ENCODE peak calls at places on chromosomes 2 and 18, in five cellular contexts. S is germinal center; Z is putamen; C is stimulated activated CD4-positive, alpha-beta T cell treated with anti-CD3 and anti-CD28 coated beads, Interleukin-1b, Interleukin-23, amount 100 ng/mL, for 48 hours; T is HuH-7. J is an unnamed sample.

GRCh38 chr2:171688129-171688465 is 828 bp downstream of the DYNC1I2 start:
- DNase-seq in S (no peak), Z (no peak), C (no peak), T (peak; percentile 12), J (no peak)

GRCh38 chr2:174442546-174443510 is 44.0 kb downstream of the GPR155 start:
- DNase-seq in S (no peak), Z (no peak), C (no peak), T (no peak), J (no peak)

GRCh38 chr18:8856769-8857393 is 151.5 kb downstream of the MTCL1 start:
- DNase-seq in S (no peak), Z (no peak), C (no peak), T (no peak), J (no peak)

GRCh38 chr2:47076586-47077441 is 78.3 kb downstream of the STPG4 start:
- DNase-seq in S (no peak), Z (no peak), C (no peak), T (peak; percentile 87), J (no peak)

GRCh38 chr2:230872968-230873669 is 8.4 kb downstream of the ITM2C start:
- DNase-seq in S (peak; percentile 70), Z (no peak), C (no peak), T (no peak), J (no peak)

GRCh38 chr2:241545113-241545512 is 13.4 kb upstream of the BOK start:
- DNase-seq in S (no peak), Z (no peak), C (no peak), T (no peak), J (no peak)

GRCh38 chr2:164412831-164413230 is 208.5 kb downstream of the GRB14 start:
- DNase-seq in S (no peak), Z (no peak), C (no peak), T (no peak), J (no peak)

GRCh38 chr2:236505071-236505470 is 64.6 kb upstream of the ACKR3 start:
- DNase-seq in S (no peak), Z (no peak), C (no peak), T (no peak), J (no peak)

GRCh38 chr2:186308347-186308746 is 177.7 kb upstream of the ZC3H15 start:
- DNase-seq in S (no peak), Z (no peak), C (no peak), T (peak; percentile 0), J (no peak)

GRCh38 chr18:41391616-41392610 is 563.1 kb upstream of the PIK3C3 start:
- DNase-seq in S (no peak), Z (peak; percentile 25), C (no peak), T (peak; percentile 23), J (peak; percentile 13)

GRCh38 chr2:234451852-234452625 is 44.8 kb downstream of the ARL4C start:
- DNase-seq in S (no peak), Z (no peak), C (no peak), T (no peak), J (no peak)

GRCh38 chr2:147553743-147554142 is 291.1 kb upstream of the ACVR2A start:
- DNase-seq in S (no peak), Z (no peak), C (no peak), T (no peak), J (no peak)

GRCh38 chr2:235728401-235729181 is 234.7 kb downstream of the AGAP1 start:
- DNase-seq in S (no peak), Z (no peak), C (no peak), T (no peak), J (no peak)

GRCh38 chr2:155372969-155373368 is 674.5 kb downstream of the KCNJ3 start:
- DNase-seq in S (no peak), Z (no peak), C (no peak), T (no peak), J (no peak)

GRCh38 chr2:132438650-132439030 is 22.0 kb downstream of the GPR39 start:
- DNase-seq in S (no peak), Z (no peak), C (peak; percentile 15), T (no peak), J (no peak)

GRCh38 chr2:202135111-202135874 is 62.2 kb downstream of the KIAA2012 start:
- DNase-seq in S (no peak), Z (no peak), C (no peak), T (no peak), J (no peak)

GRCh38 chr2:177413703-177414102 is 21.1 kb downstream of the AGPS start:
- DNase-seq in S (no peak), Z (no peak), C (no peak), T (no peak), J (no peak)

GRCh38 chr2:120204022-120204405 is 19.2 kb downstream of the TMEM185B start:
- DNase-seq in S (no peak), Z (no peak), C (no peak), T (peak; percentile 43), J (no peak)

GRCh38 chr18:37668971-37669747 is 103.6 kb upstream of the CELF4 start:
- DNase-seq in S (no peak), Z (peak; percentile 66), C (no peak), T (no peak), J (no peak)

GRCh38 chr18:46158498-46158897 is 54.3 kb downstream of the HAUS1 start:
- DNase-seq in S (no peak), Z (no peak), C (no peak), T (no peak), J (no peak)

GRCh38 chr2:148687543-148687942 is 43.0 kb downstream of the EPC2 start:
- DNase-seq in S (no peak), Z (no peak), C (no peak), T (no peak), J (no peak)

GRCh38 chr2:65504201-65504600 is 71.8 kb upstream of the SPRED2 start:
- DNase-seq in S (no peak), Z (peak; percentile 38), C (no peak), T (no peak), J (no peak)

GRCh38 chr2:224954980-224955379 is 87.3 kb downstream of the DOCK10 start:
- DNase-seq in S (no peak), Z (no peak), C (no peak), T (no peak), J (no peak)

GRCh38 chr2:5592906-5593305 is 99.3 kb upstream of the SOX11 start:
- DNase-seq in S (no peak), Z (no peak), C (no peak), T (no peak), J (no peak)

GRCh38 chr18:73150199-73150598 is 282.4 kb upstream of the NETO1 start:
- DNase-seq in S (no peak), Z (no peak), C (no peak), T (no peak), J (no peak)

GRCh38 chr2:153935511-153935910 is 63.8 kb downstream of the GALNT13 start:
- DNase-seq in S (no peak), Z (no peak), C (no peak), T (no peak), J (no peak)

GRCh38 chr2:21438949-21439348 is 315.2 kb downstream of the TDRD15 start:
- DNase-seq in S (no peak), Z (no peak), C (no peak), T (no peak), J (no peak)

GRCh38 chr2:136628490-136628889 is 136.9 kb upstream of the THSD7B start:
- DNase-seq in S (no peak), Z (no peak), C (no peak), T (no peak), J (no peak)

GRCh38 chr18:74496508-74497307 is 545 bp downstream of the CNDP2 start:
- DNase-seq in S (peak; percentile 33), Z (no peak), C (peak; percentile 40), T (peak; percentile 57), J (no peak)

GRCh38 chr2:201923991-201924390 is 109.7 kb upstream of the FZD7 start:
- DNase-seq in S (no peak), Z (no peak), C (no peak), T (no peak), J (no peak)

GRCh38 chr18:62741118-62741566 is 25.8 kb downstream of the PHLPP1 start:
- DNase-seq in S (no peak), Z (no peak), C (peak; percentile 40), T (peak; percentile 14), J (no peak)

GRCh38 chr2:201795608-201796477 is 10.5 kb upstream of the CDK15 start:
- DNase-seq in S (peak; percentile 19), Z (no peak), C (no peak), T (peak; percentile 59), J (no peak)

GRCh38 chr2:148552675-148553331 is 91.7 kb upstream of the EPC2 start:
- DNase-seq in S (peak; percentile 15), Z (no peak), C (peak; percentile 21), T (no peak), J (no peak)

GRCh38 chr18:21996261-21996892 is 173.0 kb upstream of the GATA6 start:
- DNase-seq in S (no peak), Z (no peak), C (no peak), T (no peak), J (no peak)

GRCh38 chr18:58118510-58118909 is 74.5 kb downstream of the NEDD4L start:
- DNase-seq in S (no peak), Z (no peak), C (no peak), T (no peak), J (no peak)

GRCh38 chr2:177530513-177531039 is 138.0 kb downstream of the AGPS start:
- DNase-seq in S (no peak), Z (no peak), C (no peak), T (no peak), J (no peak)

J was measured in GM06990.